ENCODE peak calls at places on chromosomes 12 and 14, in six cellular contexts. W is naive thymus-derived CD8-positive, alpha-beta T cell; S is memory B cell; Z is endothelial cell; J is SK-MEL-5; H is NCI-H187. M is an unnamed sample.

GRCh38 chr14:81565441-81566290 is 32.0 kb upstream of the SEL1L start:
- DNase-seq in S (no peak), W (no peak), J (peak), H (no peak), Z (peak), M (peak)

GRCh38 chr12:124147579-124147978 is 147.3 kb upstream of the RFLNA start:
- DNase-seq in J (no peak), W (no peak), S (no peak), Z (no peak), H (peak), M (no peak)

GRCh38 chr14:68141531-68142088 is 322.0 kb downstream of the RAD51B start:
- DNase-seq in S (no peak), Z (no peak), H (no peak), J (peak), W (no peak), M (no peak)

GRCh38 chr12:19014243-19014642 is 115.3 kb upstream of the PLEKHA5 start:
- DNase-seq in J (no peak), H (no peak), Z (no peak), W (no peak), S (no peak), M (no peak)

GRCh38 chr14:101442451-101442850 is 118.8 kb upstream of the DIO3 start:
- DNase-seq in W (peak), J (no peak), H (no peak), S (no peak), Z (no peak), M (no peak)

GRCh38 chr14:36591482-36591881 is 9.1 kb upstream of the NKX2-8 start:
- DNase-seq in S (no peak), W (no peak), Z (no peak), J (no peak), H (no peak), M (no peak)

GRCh38 chr14:24921903-24922302 is 128.0 kb downstream of the STXBP6 start:
- DNase-seq in S (no peak), Z (no peak), W (no peak), J (no peak), H (no peak), M (no peak)

GRCh38 chr14:20799955-20800544 is 2.6 kb downstream of the RNASE1 start:
- DNase-seq in Z (peak), S (no peak), H (no peak), W (no peak), J (no peak), M (no peak)

GRCh38 chr12:113403435-113404415 is at the start of gene SDS:
- DNase-seq in H (no peak), W (no peak), Z (no peak), J (peak), S (no peak), M (peak)

GRCh38 chr14:92625213-92625612 is 111.6 kb downstream of the RIN3 start:
- DNase-seq in J (no peak), W (no peak), Z (no peak), S (no peak), H (no peak), M (no peak)

M was measured in cerebellum.